ENCODE peak calls at places on chromosomes 11 and 22, in four cellular contexts. L is B cell, H is breast epithelium, I is ovary. B is an unnamed sample.

GRCh38 chr22:43273902-43274484 is 69.2 kb downstream of the SCUBE1 start:
- DNase-seq in L (no peak), H (no peak), I (no peak), B (peak; percentile 62)

GRCh38 chr11:35897019-35897418 is 46.8 kb upstream of the LDLRAD3 start:
- DNase-seq in L (no peak), H (no peak), I (no peak), B (no peak)

GRCh38 chr22:27299181-27300085 is 502.1 kb downstream of the MN1 start:
- DNase-seq in L (no peak), H (no peak), I (peak; percentile 16), B (no peak)

GRCh38 chr11:26904114-26904513 is 89.8 kb upstream of the FIBIN start:
- DNase-seq in L (no peak), H (no peak), I (no peak), B (no peak)

GRCh38 chr22:24088796-24089195 is 77.7 kb downstream of the CABIN1 start:
- DNase-seq in L (no peak), H (no peak), I (no peak), B (peak; percentile 67)

GRCh38 chr11:20110908-20111669 is 49.2 kb downstream of the DBX1 start:
- DNase-seq in L (peak; percentile 59), H (no peak), I (no peak), B (peak; percentile 84)

GRCh38 chr22:37048133-37048532 is 3.4 kb upstream of the KCTD17 start:
- DNase-seq in L (no peak), H (no peak), I (no peak), B (no peak)

GRCh38 chr11:44960200-44960845 is 9.6 kb upstream of the TP53I11 start:
- DNase-seq in L (no peak), H (no peak), I (no peak), B (peak; percentile 97)

GRCh38 chr11:119540370-119541125 is 117.6 kb upstream of the THY1 start:
- DNase-seq in L (no peak), H (peak; percentile 41), I (no peak), B (no peak)

GRCh38 chr11:76902121-76903014 is 41.6 kb downstream of the ACER3 start:
- DNase-seq in L (no peak), H (no peak), I (no peak), B (no peak)

GRCh38 chr11:720017-720641 is 14.1 kb downstream of the EPS8L2 start:
- DNase-seq in L (no peak), H (no peak), I (no peak), B (no peak)

GRCh38 chr11:2762451-2762850 is 62.7 kb upstream of the KCNQ1OT1 start:
- DNase-seq in L (peak; percentile 35), H (peak; percentile 45), I (peak; percentile 5), B (no peak)

GRCh38 chr11:43639920-43640319 is 40.6 kb upstream of the HSD17B12 start:
- DNase-seq in L (no peak), H (no peak), I (no peak), B (no peak)

GRCh38 chr11:6995703-6996102 is 24.4 kb downstream of the ZNF214 start:
- DNase-seq in L (no peak), H (no peak), I (no peak), B (no peak)

GRCh38 chr11:77990981-77991380 is 3.5 kb downstream of the INTS4 start:
- DNase-seq in L (no peak), H (no peak), I (no peak), B (no peak)

GRCh38 chr22:50136431-50137047 is 34.0 kb upstream of the PANX2 start:
- DNase-seq in L (no peak), H (no peak), I (no peak), B (no peak)

GRCh38 chr11:132992838-132993680 is 539.2 kb downstream of the OPCML start:
- DNase-seq in L (no peak), H (no peak), I (no peak), B (peak; percentile 26)

GRCh38 chr11:8527939-8528338 is 66.1 kb downstream of the STK33 start:
- DNase-seq in L (no peak), H (no peak), I (no peak), B (no peak)

GRCh38 chr11:6746086-6746618 is 25.6 kb downstream of the OR2AG2 start:
- DNase-seq in L (no peak), H (no peak), I (no peak), B (no peak)

GRCh38 chr11:59416613-59417012 is 9.6 kb downstream of the OR5A2 start:
- DNase-seq in L (no peak), H (no peak), I (no peak), B (no peak)

GRCh38 chr11:45667929-45668680 is 2.7 kb upstream of the CHST1 start:
- DNase-seq in L (no peak), H (peak; percentile 25), I (no peak), B (no peak)

GRCh38 chr11:116778556-116778955 is 5.8 kb upstream of the BUD13 start:
- DNase-seq in L (no peak), H (no peak), I (no peak), B (no peak)

GRCh38 chr11:1541474-1542204 is 30.4 kb downstream of the DUSP8 start:
- DNase-seq in L (no peak), H (no peak), I (no peak), B (peak; percentile 77)

GRCh38 chr11:60831143-60831500 is 10.8 kb upstream of the CCDC86 start:
- DNase-seq in L (peak; percentile 78), H (peak; percentile 84), I (peak; percentile 71), B (peak; percentile 74)

GRCh38 chr11:1533342-1533725 is 38.7 kb downstream of the DUSP8 start:
- DNase-seq in L (no peak), H (no peak), I (no peak), B (no peak)

DNA sequence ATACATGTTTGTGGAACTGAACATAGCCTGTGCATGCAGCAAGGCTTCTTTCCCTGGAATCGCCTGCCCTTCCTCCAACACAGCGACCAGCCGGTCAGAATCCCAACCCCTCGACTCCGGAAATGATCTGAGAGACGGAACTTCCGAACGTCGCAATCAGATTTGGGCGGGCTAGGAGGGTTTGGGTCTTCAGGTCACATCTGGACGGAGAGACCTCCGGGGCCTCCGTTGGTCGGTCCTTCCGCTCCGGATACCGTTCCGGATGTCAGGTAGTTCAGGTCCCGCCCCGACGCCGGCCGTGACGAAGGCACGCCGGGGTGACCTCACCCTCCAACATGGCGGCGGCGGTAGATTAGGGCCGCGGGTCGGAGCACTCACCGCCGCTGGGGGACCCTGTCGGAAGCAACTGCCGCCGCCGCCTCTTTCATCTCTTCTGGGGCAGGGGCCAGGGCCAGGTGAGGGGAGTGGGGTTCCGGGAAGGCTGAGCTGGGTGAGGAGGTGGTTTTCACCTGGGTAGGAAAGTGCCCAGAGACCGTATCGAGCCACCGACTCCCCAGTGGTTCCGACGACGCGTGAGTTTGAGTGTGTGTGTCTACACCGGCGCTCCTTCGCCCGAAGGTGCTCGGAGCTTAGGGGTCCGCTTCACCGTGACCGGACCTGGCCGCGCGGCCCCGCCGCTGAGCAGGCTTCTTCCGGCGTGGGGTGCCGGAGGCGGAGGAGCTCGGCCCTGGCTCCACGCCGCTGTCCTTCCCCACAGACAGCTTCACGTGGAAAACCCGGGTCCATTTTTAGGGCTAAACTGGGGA is at the start of gene BCL2L13:
- DNase-seq in L (peak; percentile 91), H (peak; percentile 92), I (peak; percentile 91), B (peak; percentile 92)
- TF ChIP-seq CTCF in L (no peak), H (peak; percentile 34), I (peak; percentile 39), B (no peak)

GRCh38 chr11:62882428-62882742 is 1.7 kb downstream of the SLC3A2 start:
- DNase-seq in L (no peak), H (no peak), I (no peak), B (no peak)
- TF ChIP-seq CTCF in L (no peak), H (no peak), I (no peak), B (no peak)

GRCh38 chr22:35380537-35381423 is at the start of gene HMOX1:
- DNase-seq in L (peak; percentile 72), H (peak; percentile 89), I (peak; percentile 92), B (peak; percentile 69)
- TF ChIP-seq CTCF in L (no peak), H (no peak), I (no peak), B (peak; percentile 19)

GRCh38 chr22:44881624-44882023 is 128.2 kb downstream of the PHF21B start:
- DNase-seq in L (no peak), H (peak; percentile 48), I (no peak), B (no peak)
- TF ChIP-seq CTCF in L (no peak), H (no peak), I (no peak), B (no peak)

DNA sequence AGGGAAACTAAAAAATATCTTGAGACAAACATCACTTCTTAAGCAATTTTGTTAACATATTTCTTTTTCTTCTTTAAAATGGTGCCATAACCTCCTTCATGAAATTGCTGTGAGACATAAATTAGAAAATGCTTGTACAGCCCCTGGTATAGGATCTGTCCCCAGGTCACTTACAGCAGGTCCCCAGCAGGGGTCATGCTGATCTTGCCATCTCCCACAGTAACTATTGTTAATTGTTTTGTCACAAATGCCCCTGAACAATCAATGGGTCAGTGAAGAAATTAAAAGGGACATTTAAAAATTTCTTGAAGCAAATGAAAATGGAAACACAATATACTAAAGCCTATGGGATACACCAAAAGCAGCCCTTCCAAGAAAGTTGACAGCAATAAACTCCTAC is 99.8 kb upstream of the OR4B1 start:
- DNase-seq in L (no peak), H (no peak), I (no peak), B (peak; percentile 22)
- TF ChIP-seq CTCF in L (peak; percentile 61), H (no peak), I (no peak), B (peak; percentile 54)

DNA sequence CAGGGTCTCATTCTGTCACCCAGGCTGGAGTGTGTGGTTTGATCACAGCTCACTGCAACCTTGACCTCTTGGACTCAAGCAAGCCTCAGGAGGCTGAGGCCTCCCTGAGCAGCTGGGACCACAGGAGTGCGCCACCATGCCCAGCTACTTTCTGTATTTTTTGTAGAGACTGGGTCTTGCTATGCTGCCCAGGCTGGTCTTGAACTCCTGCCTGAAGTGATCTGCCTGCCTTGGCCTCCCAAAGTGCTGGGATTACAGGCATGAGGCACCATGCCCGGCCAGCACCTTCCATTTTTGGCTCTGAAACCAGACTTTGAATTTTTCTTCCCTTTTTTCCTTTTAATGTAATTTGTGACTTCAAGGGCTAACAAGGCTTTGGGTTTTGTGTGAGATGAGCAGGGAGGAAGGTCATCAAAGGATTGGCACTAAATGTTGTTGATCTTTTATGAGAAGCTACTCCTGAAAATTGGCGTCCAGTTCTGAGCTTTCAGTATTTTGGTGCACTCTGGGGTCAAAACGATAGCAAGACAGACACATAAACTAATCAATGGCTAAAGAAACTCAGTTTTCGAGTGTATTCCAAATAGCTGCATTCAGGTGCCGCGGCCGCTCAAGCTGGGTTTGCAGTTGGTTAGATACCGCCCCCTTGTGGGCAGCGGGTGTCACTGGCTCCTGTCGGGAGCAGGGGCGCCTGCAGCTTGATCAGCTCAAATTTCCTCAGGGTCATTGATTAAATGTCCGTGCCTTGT is 51.9 kb upstream of the CLMP start:
- DNase-seq in L (peak; percentile 64), H (peak; percentile 79), I (peak; percentile 78), B (peak; percentile 83)
- TF ChIP-seq CTCF in L (peak; percentile 96), H (peak; percentile 89), I (peak; percentile 83), B (peak; percentile 94)

GRCh38 chr11:10401275-10401674 is 53.8 kb upstream of the AMPD3 start:
- DNase-seq in L (no peak), H (no peak), I (no peak), B (no peak)
- TF ChIP-seq CTCF in L (no peak), H (no peak), I (no peak), B (no peak)

DNA sequence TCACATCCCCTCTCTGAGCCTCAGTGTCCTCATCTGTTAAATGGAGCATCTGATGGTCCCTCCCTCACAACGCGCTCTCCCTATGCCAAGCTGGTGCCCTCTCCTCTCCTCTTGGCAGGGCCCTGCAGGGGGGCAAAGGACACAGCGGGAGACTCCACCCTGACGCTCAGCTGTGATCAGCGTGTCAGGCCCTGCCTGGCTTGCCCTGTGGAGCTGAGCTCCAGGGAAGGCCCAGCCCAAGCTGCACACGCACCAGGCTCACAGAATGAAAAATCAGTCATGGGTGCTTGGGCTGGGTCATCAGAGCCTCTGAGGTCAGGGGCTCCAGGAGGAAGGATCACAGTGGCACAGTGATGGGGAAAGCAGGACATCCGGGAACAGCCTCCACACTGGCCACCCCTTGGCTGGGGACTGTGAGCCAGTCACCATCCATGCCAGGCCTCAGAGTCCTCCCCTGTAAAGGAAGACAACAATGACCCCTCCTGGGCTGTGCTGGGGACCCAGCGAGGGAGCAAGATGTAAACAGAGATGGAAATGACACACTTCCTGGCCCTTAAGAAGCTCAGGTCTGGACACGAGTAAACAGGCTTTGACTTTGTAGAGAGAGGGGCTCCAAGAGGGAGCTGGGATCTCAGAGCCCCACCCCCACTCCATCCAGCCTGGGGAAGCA is 36.6 kb downstream of the RPL3 start:
- DNase-seq in L (no peak), H (no peak), I (no peak), B (no peak)
- TF ChIP-seq CTCF in L (no peak), H (no peak), I (no peak), B (no peak)